ENCODE peak calls at places on chromosomes 1 and 21, in seven cellular contexts. H, G, D, P, M, A and I are unnamed samples.

GRCh38 chr1:20187103-20187812 is 940 bp upstream of the PLA2G2C start:
- DNase-seq in H (peak; percentile 40), G (peak; percentile 62), D (no peak), P (no peak), M (peak; percentile 77), A (no peak), I (no peak)

GRCh38 chr1:64150266-64150665 is 53.2 kb upstream of the UBE2U start:
- DNase-seq in H (no peak), G (no peak), D (no peak), P (no peak), M (no peak), A (no peak), I (no peak)

GRCh38 chr1:92567211-92567868 is 80.6 kb upstream of the GFI1 start:
- DNase-seq in H (no peak), G (no peak), D (no peak), P (no peak), M (no peak), A (no peak), I (no peak)

GRCh38 chr1:60101516-60101915 is 27.9 kb upstream of the C1orf87 start:
- DNase-seq in H (no peak), G (no peak), D (no peak), P (no peak), M (no peak), A (no peak), I (no peak)

GRCh38 chr1:29984544-29985375 is 738.6 kb downstream of the MATN1 start:
- DNase-seq in H (no peak), G (no peak), D (no peak), P (no peak), M (no peak), A (no peak), I (peak; percentile 39)

GRCh38 chr21:43808367-43808766 is 19.0 kb downstream of the RRP1 start:
- DNase-seq in H (no peak), G (no peak), D (no peak), P (no peak), M (no peak), A (no peak), I (no peak)

GRCh38 chr1:175591083-175591743 is 152.2 kb downstream of the TNR start:
- DNase-seq in H (no peak), G (no peak), D (no peak), P (no peak), M (peak; percentile 14), A (no peak), I (no peak)

GRCh38 chr1:55067022-55067781 is 27.9 kb downstream of the PCSK9 start:
- DNase-seq in H (no peak), G (peak; percentile 70), D (peak; percentile 43), P (no peak), M (peak; percentile 89), A (no peak), I (no peak)

GRCh38 chr1:77831976-77832695 is 52.7 kb downstream of the MIGA1 start:
- DNase-seq in H (no peak), G (no peak), D (no peak), P (no peak), M (no peak), A (no peak), I (no peak)

GRCh38 chr1:159929155-159930051 is 4.1 kb upstream of the TAGLN2 start:
- DNase-seq in H (no peak), G (no peak), D (no peak), P (no peak), M (no peak), A (no peak), I (no peak)

GRCh38 chr1:161198206-161198876 is 513 bp downstream of the ADAMTS4 start:
- DNase-seq in H (no peak), G (no peak), D (no peak), P (no peak), M (peak; percentile 62), A (no peak), I (peak; percentile 78)

GRCh38 chr21:36010801-36011200 is 49.5 kb downstream of the SETD4 start:
- DNase-seq in H (no peak), G (no peak), D (no peak), P (no peak), M (no peak), A (no peak), I (no peak)

GRCh38 chr1:11634759-11635158 is 19.5 kb downstream of the FBXO2 start:
- DNase-seq in H (no peak), G (no peak), D (no peak), P (no peak), M (no peak), A (no peak), I (no peak)

GRCh38 chr21:41481191-41481590 is 26.8 kb downstream of the TMPRSS2 start:
- DNase-seq in H (no peak), G (no peak), D (no peak), P (no peak), M (no peak), A (no peak), I (no peak)

GRCh38 chr1:39261712-39262221 is 57.3 kb downstream of the MACF1 start:
- DNase-seq in H (no peak), G (no peak), D (no peak), P (no peak), M (no peak), A (no peak), I (no peak)

GRCh38 chr1:115613767-115614166 is 28.0 kb upstream of the VANGL1 start:
- DNase-seq in H (no peak), G (no peak), D (no peak), P (no peak), M (no peak), A (no peak), I (no peak)

GRCh38 chr1:209421186-209421585 is 162.3 kb upstream of the CAMK1G start:
- DNase-seq in H (no peak), G (no peak), D (no peak), P (no peak), M (no peak), A (no peak), I (no peak)

GRCh38 chr1:47584249-47584648 is 146.4 kb downstream of the FOXD2 start:
- DNase-seq in H (no peak), G (peak; percentile 6), D (no peak), P (no peak), M (no peak), A (no peak), I (peak; percentile 28)

GRCh38 chr21:42160950-42161225 is 58.1 kb upstream of the ABCG1 start:
- DNase-seq in H (no peak), G (no peak), D (no peak), P (no peak), M (no peak), A (no peak), I (no peak)

GRCh38 chr1:211326140-211326527 is 499 bp upstream of the TRAF5 start:
- DNase-seq in H (no peak), G (no peak), D (no peak), P (no peak), M (no peak), A (no peak), I (no peak)

GRCh38 chr1:228410671-228411070 is 4.0 kb upstream of the TRIM11 start:
- DNase-seq in H (no peak), G (no peak), D (no peak), P (no peak), M (no peak), A (no peak), I (no peak)

GRCh38 chr1:46364612-46365011 is 24.0 kb downstream of the NSUN4 start:
- DNase-seq in H (no peak), G (no peak), D (no peak), P (no peak), M (no peak), A (no peak), I (no peak)

GRCh38 chr1:46520063-46520911 is 30.7 kb downstream of the DMBX1 start:
- DNase-seq in H (no peak), G (no peak), D (no peak), P (no peak), M (no peak), A (peak; percentile 91), I (no peak)

GRCh38 chr1:56374026-56374974 is 205.1 kb downstream of the PLPP3 start:
- DNase-seq in H (no peak), G (no peak), D (no peak), P (no peak), M (peak; percentile 12), A (peak; percentile 15), I (no peak)

GRCh38 chr21:31346256-31346821 is 2.3 kb upstream of the TIAM1 start:
- DNase-seq in H (no peak), G (no peak), D (no peak), P (no peak), M (no peak), A (no peak), I (no peak)

GRCh38 chr21:44834951-44835646 is 17.2 kb upstream of the SUMO3 start:
- DNase-seq in H (no peak), G (no peak), D (no peak), P (no peak), M (no peak), A (no peak), I (no peak)

GRCh38 chr21:22019766-22020165 is 1021.6 kb downstream of the NCAM2 start:
- DNase-seq in H (no peak), G (no peak), D (no peak), P (no peak), M (no peak), A (no peak), I (no peak)

GRCh38 chr1:196501760-196502428 is 106.3 kb downstream of the KCNT2 start:
- DNase-seq in H (no peak), G (no peak), D (no peak), P (no peak), M (no peak), A (no peak), I (no peak)

GRCh38 chr1:234611799-234612351 is 1.9 kb upstream of the IRF2BP2 start:
- DNase-seq in H (no peak), G (no peak), D (no peak), P (peak; percentile 73), M (peak; percentile 47), A (no peak), I (no peak)

GRCh38 chr21:42562816-42563215 is 49.2 kb downstream of the SLC37A1 start:
- DNase-seq in H (no peak), G (no peak), D (no peak), P (no peak), M (no peak), A (no peak), I (no peak)

GRCh38 chr1:225253784-225254183 is 174.1 kb downstream of the LBR start:
- DNase-seq in H (no peak), G (no peak), D (no peak), P (no peak), M (no peak), A (peak; percentile 5), I (no peak)

GRCh38 chr1:228735871-228736586 is 750 bp downstream of the RHOU start:
- DNase-seq in H (peak; percentile 10), G (no peak), D (peak; percentile 17), P (no peak), M (no peak), A (peak; percentile 51), I (peak; percentile 65)

GRCh38 chr1:21385022-21385421 is 54.9 kb upstream of the NBPF3 start:
- DNase-seq in H (no peak), G (no peak), D (no peak), P (no peak), M (no peak), A (no peak), I (no peak)